ENCODE peak calls at places on chromosomes 3 and 15, in seven cellular contexts. L is glutamatergic neuron; G is HEK293T; S is effector CD4-positive, alpha-beta T cell; D is activated gamma-delta T cell treated with Interleukin-2 at 50 U/mL for 16 hours; H is activated CD8-positive, alpha-beta memory T cell treated with anti-CD3 and anti-CD28 coated beads for 24 hours; B is HS-27A. K is an unnamed sample.

GRCh38 chr3:37779289-37780152 is 82.2 kb upstream of the CTDSPL start:
- DNase-seq in L (no peak), G (peak), S (no peak), D (no peak), H (no peak), B (peak), K (peak)

GRCh38 chr15:33242165-33242564 is 47.7 kb upstream of the FMN1 start:
- DNase-seq in L (no peak), G (no peak), S (no peak), D (no peak), H (no peak), B (peak), K (no peak)

GRCh38 chr15:100759698-100760356 is 119.8 kb upstream of the ALDH1A3 start:
- DNase-seq in L (no peak), G (no peak), S (no peak), D (no peak), H (no peak), B (peak), K (no peak)

GRCh38 chr3:188780188-188781147 is 391.3 kb upstream of the TPRG1 start:
- DNase-seq in L (no peak), G (no peak), S (no peak), D (no peak), H (no peak), B (no peak), K (peak)

GRCh38 chr3:73622135-73622534 is 2.6 kb downstream of the PDZRN3 start:
- DNase-seq in L (peak), G (no peak), S (no peak), D (no peak), H (no peak), B (no peak), K (no peak)

GRCh38 chr3:64501298-64501906 is 186.4 kb downstream of the ADAMTS9 start:
- DNase-seq in L (no peak), G (no peak), S (no peak), D (no peak), H (no peak), B (no peak), K (no peak)

GRCh38 chr3:68893600-68894239 is 38.6 kb downstream of the TAFA4 start:
- DNase-seq in L (no peak), G (peak), S (no peak), D (no peak), H (no peak), B (peak), K (no peak)

GRCh38 chr3:40580494-40581091 is 55.8 kb downstream of the ZNF621 start:
- DNase-seq in L (peak), G (peak), S (peak), D (peak), H (peak), B (peak), K (peak)

GRCh38 chr15:81023483-81024264 is 23.0 kb downstream of the TLNRD1 start:
- DNase-seq in L (peak), G (no peak), S (no peak), D (no peak), H (peak), B (no peak), K (peak)

GRCh38 chr3:190065204-190065603 is 55.5 kb downstream of the P3H2 start:
- DNase-seq in L (no peak), G (no peak), S (no peak), D (no peak), H (no peak), B (no peak), K (no peak)

GRCh38 chr3:46565607-46566039 is 479 bp downstream of the LRRC2 start:
- DNase-seq in L (peak), G (no peak), S (no peak), D (no peak), H (no peak), B (no peak), K (no peak)

GRCh38 chr15:78726870-78727551 is 84.3 kb downstream of the ADAMTS7 start:
- DNase-seq in L (no peak), G (peak), S (no peak), D (no peak), H (peak), B (no peak), K (no peak)

GRCh38 chr3:57597973-57598351 is 818 bp upstream of the ARF4 start:
- DNase-seq in L (no peak), G (no peak), S (peak), D (peak), H (no peak), B (no peak), K (peak)

GRCh38 chr15:29611057-29611456 is 211.2 kb downstream of the TJP1 start:
- DNase-seq in L (no peak), G (no peak), S (no peak), D (no peak), H (no peak), B (no peak), K (no peak)

GRCh38 chr3:132964267-132964666 is 73.9 kb upstream of the TMEM108 start:
- DNase-seq in L (no peak), G (no peak), S (no peak), D (no peak), H (no peak), B (no peak), K (no peak)

GRCh38 chr15:49103002-49103401 is 52.4 kb downstream of the COPS2 start:
- DNase-seq in L (no peak), G (no peak), S (no peak), D (no peak), H (no peak), B (no peak), K (no peak)

GRCh38 chr15:36363335-36363734 is 216.1 kb upstream of the CDIN1 start:
- DNase-seq in L (no peak), G (no peak), S (no peak), D (no peak), H (no peak), B (no peak), K (no peak)

GRCh38 chr3:135224963-135225362 is 429.9 kb downstream of the EPHB1 start:
- DNase-seq in L (no peak), G (no peak), S (no peak), D (no peak), H (no peak), B (no peak), K (no peak)

GRCh38 chr3:40387001-40387894 is at the start of gene ENTPD3:
- DNase-seq in L (peak), G (no peak), S (peak), D (peak), H (peak), B (no peak), K (no peak)

GRCh38 chr3:108103040-108103751 is 12.4 kb upstream of the CD47 start:
- DNase-seq in L (no peak), G (no peak), S (no peak), D (no peak), H (no peak), B (no peak), K (no peak)

GRCh38 chr3:188947401-188947982 is 224.3 kb upstream of the TPRG1 start:
- DNase-seq in L (peak), G (peak), S (no peak), D (no peak), H (no peak), B (no peak), K (peak)

GRCh38 chr15:62163847-62164499 is 1.1 kb downstream of the C2CD4B start:
- DNase-seq in L (peak), G (peak), S (no peak), D (no peak), H (no peak), B (no peak), K (peak)

GRCh38 chr3:87856126-87856525 is 202.7 kb downstream of the CGGBP1 start:
- DNase-seq in L (no peak), G (no peak), S (no peak), D (no peak), H (no peak), B (no peak), K (no peak)

GRCh38 chr3:107734317-107734716 is 211.6 kb downstream of the BBX start:
- DNase-seq in L (no peak), G (no peak), S (no peak), D (no peak), H (no peak), B (no peak), K (no peak)

GRCh38 chr3:88219138-88219792 is 69.5 kb downstream of the C3orf38 start:
- DNase-seq in L (peak), G (peak), S (no peak), D (no peak), H (no peak), B (peak), K (peak)

GRCh38 chr3:139310474-139310933 is 33.3 kb upstream of the MRPS22 start:
- DNase-seq in L (no peak), G (no peak), S (no peak), D (no peak), H (no peak), B (peak), K (no peak)

GRCh38 chr15:90986790-90987507 is 7.4 kb downstream of the PRC1 start:
- DNase-seq in L (no peak), G (no peak), S (no peak), D (no peak), H (no peak), B (no peak), K (no peak)

GRCh38 chr3:16818945-16819344 is 65.8 kb upstream of the PLCL2 start:
- DNase-seq in L (no peak), G (no peak), S (no peak), D (no peak), H (no peak), B (no peak), K (no peak)

GRCh38 chr15:92164327-92165000 is 229.2 kb upstream of the ST8SIA2 start:
- DNase-seq in L (no peak), G (no peak), S (no peak), D (no peak), H (no peak), B (no peak), K (no peak)

GRCh38 chr15:45268135-45268534 is 16.1 kb downstream of the SLC28A2 start:
- DNase-seq in L (no peak), G (peak), S (no peak), D (no peak), H (no peak), B (no peak), K (no peak)

GRCh38 chr15:95176794-95177577 is 945.6 kb downstream of the MCTP2 start:
- DNase-seq in L (no peak), G (no peak), S (no peak), D (no peak), H (no peak), B (no peak), K (no peak)

GRCh38 chr15:75606711-75607684 is 18.5 kb downstream of the SNUPN start:
- DNase-seq in L (no peak), G (no peak), S (no peak), D (peak), H (no peak), B (no peak), K (peak)

GRCh38 chr3:180804871-180805430 is 107.5 kb upstream of the FXR1 start:
- DNase-seq in L (peak), G (peak), S (no peak), D (no peak), H (no peak), B (no peak), K (no peak)

GRCh38 chr3:109923431-109923830 is 586.1 kb upstream of the DPPA4 start:
- DNase-seq in L (no peak), G (no peak), S (no peak), D (no peak), H (no peak), B (no peak), K (no peak)

GRCh38 chr15:35738370-35738769 is 192.4 kb upstream of the DPH6 start:
- DNase-seq in L (no peak), G (no peak), S (no peak), D (no peak), H (no peak), B (peak), K (no peak)

GRCh38 chr15:80641384-80641783 is 53.7 kb upstream of the ABHD17C start:
- DNase-seq in L (no peak), G (no peak), S (no peak), D (no peak), H (no peak), B (no peak), K (no peak)

GRCh38 chr3:71069797-71070196 is 513.7 kb downstream of the FOXP1 start:
- DNase-seq in L (peak), G (peak), S (peak), D (peak), H (peak), B (no peak), K (peak)

K was measured in Peyer's patch.